ENCODE peak calls at places on chromosomes 3 and 15, in six cellular contexts. Q, G, W, S, J and I are unnamed samples.

GRCh38 chr3:105997800-105998526 is 129.2 kb upstream of the CBLB start:
- DNase-seq in Q (peak; percentile 95), G (no peak), W (no peak), S (peak; percentile 95), J (no peak), I (no peak)

GRCh38 chr3:52123106-52123708 is 31.0 kb downstream of the POC1A start:
- DNase-seq in Q (peak; percentile 83), G (peak; percentile 57), W (peak; percentile 79), S (peak; percentile 65), J (peak; percentile 40), I (peak; percentile 84)

GRCh38 chr15:34725565-34725964 is 29.2 kb downstream of the GJD2 start:
- DNase-seq in Q (peak; percentile 55), G (no peak), W (no peak), S (peak; percentile 23), J (no peak), I (no peak)

GRCh38 chr3:24145481-24145880 is 200.4 kb downstream of the NR1D2 start:
- DNase-seq in Q (peak; percentile 45), G (no peak), W (no peak), S (peak; percentile 9), J (no peak), I (no peak)

GRCh38 chr15:47678047-47678446 is 39.3 kb upstream of the SEMA6D start:
- DNase-seq in Q (no peak), G (no peak), W (no peak), S (no peak), J (no peak), I (no peak)

GRCh38 chr3:197491478-197491877 is 64.3 kb downstream of the BDH1 start:
- DNase-seq in Q (no peak), G (no peak), W (no peak), S (no peak), J (no peak), I (no peak)

GRCh38 chr3:73707772-73708171 is 83.0 kb upstream of the PDZRN3 start:
- DNase-seq in Q (peak; percentile 60), G (no peak), W (no peak), S (peak; percentile 57), J (no peak), I (no peak)

GRCh38 chr3:57228734-57229505 is 1.4 kb downstream of the APPL1 start:
- DNase-seq in Q (peak; percentile 53), G (no peak), W (peak; percentile 14), S (peak; percentile 82), J (no peak), I (no peak)

GRCh38 chr15:40511472-40512133 is 40.8 kb downstream of the CHST14 start:
- DNase-seq in Q (peak; percentile 72), G (no peak), W (peak; percentile 11), S (no peak), J (no peak), I (peak; percentile 81)

GRCh38 chr15:93987068-93987467 is 244.3 kb upstream of the MCTP2 start:
- DNase-seq in Q (no peak), G (no peak), W (peak; percentile 72), S (no peak), J (no peak), I (no peak)

GRCh38 chr3:45640091-45640507 is 45.5 kb downstream of the LIMD1 start:
- DNase-seq in Q (no peak), G (no peak), W (no peak), S (no peak), J (no peak), I (no peak)

GRCh38 chr3:175585898-175586297 is 726.8 kb downstream of the NAALADL2 start:
- DNase-seq in Q (peak; percentile 41), G (no peak), W (no peak), S (peak; percentile 87), J (no peak), I (no peak)

GRCh38 chr3:60636846-60637245 is 614.4 kb downstream of the FHIT start:
- DNase-seq in Q (no peak), G (no peak), W (no peak), S (peak; percentile 20), J (no peak), I (no peak)

GRCh38 chr15:62665449-62665848 is 377.1 kb upstream of the TPM1 start:
- DNase-seq in Q (no peak), G (no peak), W (no peak), S (peak; percentile 32), J (no peak), I (no peak)

GRCh38 chr3:150237490-150237889 is 170.6 kb upstream of the TSC22D2 start:
- DNase-seq in Q (no peak), G (no peak), W (no peak), S (peak; percentile 73), J (no peak), I (peak; percentile 72)

GRCh38 chr15:78177447-78177873 is 28.3 kb downstream of the IDH3A start:
- DNase-seq in Q (peak; percentile 57), G (no peak), W (peak; percentile 64), S (no peak), J (no peak), I (no peak)

GRCh38 chr15:64150236-64150578 is 1.3 kb upstream of the SNX22 start:
- DNase-seq in Q (no peak), G (no peak), W (no peak), S (no peak), J (no peak), I (peak; percentile 52)

GRCh38 chr15:95024388-95024787 is 793.0 kb downstream of the MCTP2 start:
- DNase-seq in Q (peak; percentile 74), G (no peak), W (no peak), S (peak; percentile 59), J (no peak), I (no peak)

GRCh38 chr15:31489801-31490646 is 163.4 kb downstream of the KLF13 start:
- DNase-seq in Q (peak; percentile 86), G (peak; percentile 24), W (peak; percentile 40), S (peak; percentile 62), J (peak; percentile 61), I (peak; percentile 75)

GRCh38 chr3:47513125-47513929 is at the start of gene ELP6:
- DNase-seq in Q (peak; percentile 98), G (peak; percentile 94), W (peak; percentile 98), S (peak; percentile 94), J (peak; percentile 83), I (peak; percentile 99)

GRCh38 chr3:107942244-107942643 is 148.6 kb downstream of the CD47 start:
- DNase-seq in Q (no peak), G (peak; percentile 18), W (peak; percentile 61), S (peak; percentile 13), J (no peak), I (no peak)

GRCh38 chr15:74168673-74169274 is 4.7 kb upstream of the ISLR start:
- DNase-seq in Q (no peak), G (no peak), W (no peak), S (no peak), J (no peak), I (peak; percentile 65)

GRCh38 chr15:70243686-70244540 is 146.2 kb upstream of the TLE3 start:
- DNase-seq in Q (no peak), G (no peak), W (no peak), S (no peak), J (no peak), I (peak; percentile 56)

GRCh38 chr3:72111265-72111972 is 326.5 kb upstream of the PROK2 start:
- DNase-seq in Q (no peak), G (no peak), W (no peak), S (no peak), J (no peak), I (no peak)

GRCh38 chr3:170044280-170044679 is 6.5 kb downstream of the GPR160 start:
- DNase-seq in Q (no peak), G (no peak), W (no peak), S (no peak), J (no peak), I (no peak)

GRCh38 chr3:14633819-14634424 is 17.6 kb upstream of the CCDC174 start:
- DNase-seq in Q (peak; percentile 48), G (peak; percentile 35), W (peak; percentile 71), S (peak; percentile 49), J (peak; percentile 44), I (no peak)

GRCh38 chr3:195030791-195031321 is 240.1 kb downstream of the XXYLT1 start:
- DNase-seq in Q (peak; percentile 51), G (no peak), W (no peak), S (peak; percentile 28), J (no peak), I (no peak)

GRCh38 chr15:51503003-51503402 is 119.6 kb downstream of the DMXL2 start:
- DNase-seq in Q (no peak), G (no peak), W (no peak), S (no peak), J (no peak), I (no peak)

GRCh38 chr3:66803706-66804496 is 194.2 kb upstream of the KBTBD8 start:
- DNase-seq in Q (no peak), G (no peak), W (peak; percentile 12), S (no peak), J (no peak), I (no peak)

GRCh38 chr15:59333401-59334062 is 39.1 kb downstream of the MYO1E start:
- DNase-seq in Q (no peak), G (no peak), W (no peak), S (no peak), J (no peak), I (no peak)

GRCh38 chr3:185823280-185824044 is 1.4 kb downstream of the IGF2BP2 start:
- DNase-seq in Q (peak; percentile 75), G (peak; percentile 6), W (peak; percentile 37), S (peak; percentile 41), J (no peak), I (peak; percentile 69)

GRCh38 chr3:45092132-45093031 is 53.8 kb downstream of the CDCP1 start:
- DNase-seq in Q (peak; percentile 15), G (no peak), W (no peak), S (peak; percentile 76), J (no peak), I (no peak)

GRCh38 chr15:26866298-26867198 is at the start of gene GABRA5:
- DNase-seq in Q (peak; percentile 11), G (no peak), W (no peak), S (peak; percentile 20), J (peak; percentile 78), I (no peak)

GRCh38 chr15:101024111-101024695 is 105.0 kb downstream of the LRRK1 start:
- DNase-seq in Q (peak; percentile 48), G (no peak), W (no peak), S (peak; percentile 96), J (peak; percentile 13), I (peak; percentile 78)

GRCh38 chr3:189233225-189233858 is 61.6 kb downstream of the TPRG1 start:
- DNase-seq in Q (peak; percentile 87), G (no peak), W (peak; percentile 46), S (peak; percentile 53), J (peak; percentile 77), I (no peak)

GRCh38 chr15:68559342-68560310 is 19.2 kb upstream of the CORO2B start:
- DNase-seq in Q (peak; percentile 93), G (peak; percentile 49), W (peak; percentile 72), S (peak; percentile 70), J (peak; percentile 66), I (peak; percentile 87)

GRCh38 chr3:13140596-13140995 is 67.4 kb upstream of the IQSEC1 start:
- DNase-seq in Q (no peak), G (no peak), W (no peak), S (no peak), J (no peak), I (peak; percentile 40)

GRCh38 chr3:104066658-104067057 is 1300.1 kb upstream of the ALCAM start:
- DNase-seq in Q (peak; percentile 83), G (no peak), W (no peak), S (no peak), J (no peak), I (no peak)

GRCh38 chr3:171284308-171285075 is 175.7 kb downstream of the TNIK start:
- DNase-seq in Q (peak; percentile 94), G (no peak), W (peak; percentile 31), S (peak; percentile 98), J (no peak), I (peak; percentile 79)